ENCODE peak calls at places on chromosomes 16 and 17, in nine cellular contexts. K is CD8-positive, alpha-beta memory T cell; Q is NCI-H1105; C is stomach; P is head of caudate nucleus; U is fibroblast of the conjunctiva; B is fibroblast of pulmonary artery; O is adrenal gland; I is CD8-positive, alpha-beta T cell. G is an unnamed sample.

GRCh38 chr17:31888124-31888523 is 13.4 kb downstream of the UTP6 start:
- DNase-seq in K (no peak), Q (no peak), C (no peak), P (no peak), U (no peak), B (no peak), O (no peak), I (no peak), G (no peak)

GRCh38 chr17:28008526-28008925 is 34.0 kb upstream of the NLK start:
- DNase-seq in K (no peak), Q (no peak), C (peak), P (no peak), U (no peak), B (peak), O (peak), I (no peak), G (peak)

GRCh38 chr16:84643180-84643583 is 5.1 kb upstream of the KLHL36 start:
- DNase-seq in K (no peak), Q (no peak), C (peak), P (no peak), U (peak), B (peak), O (peak), I (no peak), G (peak)

GRCh38 chr16:58331024-58331707 is 36.3 kb upstream of the PRSS54 start:
- DNase-seq in K (no peak), Q (no peak), C (no peak), P (no peak), U (no peak), B (no peak), O (no peak), I (no peak), G (no peak)

GRCh38 chr17:57436565-57436964 is 180.2 kb downstream of the MSI2 start:
- DNase-seq in K (no peak), Q (no peak), C (no peak), P (no peak), U (no peak), B (no peak), O (no peak), I (no peak), G (no peak)

GRCh38 chr17:65556014-65556909 is 5.2 kb downstream of the AXIN2 start:
- DNase-seq in K (peak), Q (peak), C (peak), P (peak), U (no peak), B (peak), O (peak), I (peak), G (peak)

GRCh38 chr17:27495460-27495859 is 39.2 kb downstream of the KSR1 start:
- DNase-seq in K (no peak), Q (no peak), C (no peak), P (no peak), U (no peak), B (no peak), O (no peak), I (no peak), G (no peak)

GRCh38 chr17:55806745-55807466 is 56.1 kb downstream of the PCTP start:
- DNase-seq in K (no peak), Q (no peak), C (no peak), P (no peak), U (no peak), B (no peak), O (no peak), I (no peak), G (no peak)

GRCh38 chr16:88377961-88378360 is 4.8 kb upstream of the ZNF469 start:
- DNase-seq in K (no peak), Q (no peak), C (no peak), P (peak), U (no peak), B (no peak), O (no peak), I (no peak), G (no peak)

GRCh38 chr16:55571-56136 is 2.0 kb downstream of the SNRNP25 start:
- DNase-seq in K (no peak), Q (no peak), C (no peak), P (no peak), U (no peak), B (no peak), O (no peak), I (no peak), G (no peak)

GRCh38 chr17:72079700-72080099 is 41.1 kb upstream of the SOX9 start:
- DNase-seq in K (no peak), Q (no peak), C (no peak), P (no peak), U (no peak), B (no peak), O (no peak), I (no peak), G (no peak)

GRCh38 chr17:49574283-49574892 is 1.3 kb upstream of the NXPH3 start:
- DNase-seq in K (no peak), Q (no peak), C (no peak), P (no peak), U (no peak), B (no peak), O (no peak), I (no peak), G (no peak)

GRCh38 chr16:28924762-28925385 is at the start of gene RABEP2:
- DNase-seq in K (peak), Q (peak), C (peak), P (peak), U (peak), B (peak), O (peak), I (peak), G (peak)

GRCh38 chr16:85301171-85301690 is 189.0 kb upstream of the CIBAR2 start:
- DNase-seq in K (no peak), Q (peak), C (peak), P (no peak), U (no peak), B (no peak), O (no peak), I (no peak), G (no peak)

G was measured in IMR-90.